ENCODE peak calls at places on chromosomes 13 and 19, in seven cellular contexts. One of them, this sample, is unnamed.

GRCh38 chr19:4063369-4064072 is 3.2 kb downstream of the ZBTB7A start:
- DNase-seq in fibroblast of the aortic adventitia: no peak
- DNase-seq in SK-N-SH: no peak
- DNase-seq in fibroblast of villous mesenchyme: no peak
- DNase-seq in AG09309: no peak
- DNase-seq in A549: no peak
- DNase-seq in transverse colon: peak; percentile 61
- DNase-seq in this sample: no peak

GRCh38 chr13:111916201-111916600 is 150.7 kb upstream of the SOX1 start:
- DNase-seq in fibroblast of the aortic adventitia: no peak
- DNase-seq in SK-N-SH: no peak
- DNase-seq in fibroblast of villous mesenchyme: no peak
- DNase-seq in AG09309: no peak
- DNase-seq in A549: no peak
- DNase-seq in transverse colon: no peak
- DNase-seq in this sample: no peak

GRCh38 chr19:39237200-39238184 is 7.3 kb downstream of the IFNL3 start:
- DNase-seq in fibroblast of the aortic adventitia: no peak
- DNase-seq in SK-N-SH: no peak
- DNase-seq in fibroblast of villous mesenchyme: no peak
- DNase-seq in AG09309: no peak
- DNase-seq in A549: no peak
- DNase-seq in transverse colon: peak; percentile 74
- DNase-seq in this sample: no peak

GRCh38 chr13:78323848-78324247 is 279.5 kb downstream of the POU4F1 start:
- DNase-seq in fibroblast of the aortic adventitia: no peak
- DNase-seq in SK-N-SH: no peak
- DNase-seq in fibroblast of villous mesenchyme: no peak
- DNase-seq in AG09309: no peak
- DNase-seq in A549: no peak
- DNase-seq in transverse colon: no peak
- DNase-seq in this sample: peak; percentile 9

GRCh38 chr19:54137913-54138776 is 583 bp downstream of the CNOT3 start:
- DNase-seq in fibroblast of the aortic adventitia: no peak
- DNase-seq in SK-N-SH: peak; percentile 75
- DNase-seq in fibroblast of villous mesenchyme: no peak
- DNase-seq in AG09309: no peak
- DNase-seq in A549: no peak
- DNase-seq in transverse colon: peak; percentile 43
- DNase-seq in this sample: no peak

GRCh38 chr13:30985637-30986205 is 53.3 kb downstream of the TEX26 start:
- DNase-seq in fibroblast of the aortic adventitia: peak; percentile 66
- DNase-seq in SK-N-SH: no peak
- DNase-seq in fibroblast of villous mesenchyme: peak; percentile 74
- DNase-seq in AG09309: no peak
- DNase-seq in A549: no peak
- DNase-seq in transverse colon: no peak
- DNase-seq in this sample: peak; percentile 42

GRCh38 chr13:84605927-84606326 is 723.7 kb upstream of the SLITRK1 start:
- DNase-seq in fibroblast of the aortic adventitia: no peak
- DNase-seq in SK-N-SH: no peak
- DNase-seq in fibroblast of villous mesenchyme: no peak
- DNase-seq in AG09309: no peak
- DNase-seq in A549: no peak
- DNase-seq in transverse colon: no peak
- DNase-seq in this sample: no peak

GRCh38 chr19:9865732-9866627 is 30.9 kb downstream of the PIN1 start:
- DNase-seq in fibroblast of the aortic adventitia: no peak
- DNase-seq in SK-N-SH: no peak
- DNase-seq in fibroblast of villous mesenchyme: no peak
- DNase-seq in AG09309: no peak
- DNase-seq in A549: no peak
- DNase-seq in transverse colon: no peak
- DNase-seq in this sample: no peak

GRCh38 chr19:4806384-4806783 is 14.8 kb downstream of the FEM1A start:
- DNase-seq in fibroblast of the aortic adventitia: no peak
- DNase-seq in SK-N-SH: no peak
- DNase-seq in fibroblast of villous mesenchyme: no peak
- DNase-seq in AG09309: no peak
- DNase-seq in A549: no peak
- DNase-seq in transverse colon: no peak
- DNase-seq in this sample: no peak

GRCh38 chr13:112066624-112067004 is 335 bp upstream of the SOX1 start:
- DNase-seq in fibroblast of the aortic adventitia: no peak
- DNase-seq in SK-N-SH: peak; percentile 49
- DNase-seq in fibroblast of villous mesenchyme: peak; percentile 3
- DNase-seq in AG09309: no peak
- DNase-seq in A549: no peak
- DNase-seq in transverse colon: peak; percentile 45
- DNase-seq in this sample: no peak

GRCh38 chr13:19083340-19083739 is 98.3 kb downstream of the TUBA3C start:
- DNase-seq in fibroblast of the aortic adventitia: no peak
- DNase-seq in SK-N-SH: no peak
- DNase-seq in fibroblast of villous mesenchyme: no peak
- DNase-seq in AG09309: no peak
- DNase-seq in A549: no peak
- DNase-seq in transverse colon: no peak
- DNase-seq in this sample: no peak

GRCh38 chr19:44848805-44849457 is 2.8 kb downstream of the NECTIN2 start:
- DNase-seq in fibroblast of the aortic adventitia: no peak
- DNase-seq in SK-N-SH: peak; percentile 47
- DNase-seq in fibroblast of villous mesenchyme: peak; percentile 29
- DNase-seq in AG09309: no peak
- DNase-seq in A549: no peak
- DNase-seq in transverse colon: no peak
- DNase-seq in this sample: no peak

GRCh38 chr13:41985788-41986508 is 25.0 kb upstream of the VWA8 start:
- DNase-seq in fibroblast of the aortic adventitia: peak; percentile 67
- DNase-seq in SK-N-SH: peak; percentile 31
- DNase-seq in fibroblast of villous mesenchyme: peak; percentile 91
- DNase-seq in AG09309: no peak
- DNase-seq in A549: no peak
- DNase-seq in transverse colon: no peak
- DNase-seq in this sample: peak; percentile 31

DNA sequence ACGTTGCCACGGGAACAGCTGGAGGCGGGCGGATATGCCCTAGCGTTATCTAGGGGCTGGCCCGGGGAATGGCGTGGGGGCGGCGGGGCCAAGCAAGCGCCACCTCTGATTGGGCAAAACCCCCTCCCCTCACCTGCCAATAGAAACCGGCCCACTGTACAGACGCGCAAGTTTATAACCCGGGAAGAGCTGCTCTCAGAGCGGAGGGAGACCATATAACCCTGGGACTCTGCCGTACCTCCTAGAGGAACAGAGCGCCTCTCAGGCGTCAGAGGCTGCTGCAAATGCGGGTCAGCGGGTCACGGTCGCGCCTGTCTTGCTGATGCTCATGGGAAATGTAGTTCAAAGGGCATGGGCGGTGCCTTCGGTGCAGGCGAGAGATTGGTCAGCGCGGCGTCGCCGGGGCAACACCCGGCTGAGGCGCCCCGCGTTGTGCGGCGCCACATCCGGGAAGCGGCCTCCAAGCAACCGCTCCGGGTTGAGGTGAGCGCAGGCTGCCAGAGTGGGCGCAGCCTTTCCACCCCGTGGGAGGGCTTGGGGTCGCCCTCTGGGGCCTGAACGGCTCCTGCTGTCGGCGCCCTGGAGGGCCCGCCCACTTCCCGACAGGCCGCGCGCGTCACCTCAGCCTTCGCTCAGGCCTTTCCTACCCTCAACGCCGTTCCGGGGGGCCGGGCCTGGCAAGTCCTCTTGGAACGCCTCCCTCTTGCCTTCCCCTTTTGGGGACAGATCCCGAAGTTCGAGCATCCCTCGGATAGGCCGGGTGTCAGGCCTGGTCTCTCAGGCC is at the start of gene ZNF446:
- DNase-seq in fibroblast of the aortic adventitia: peak; percentile 97
- DNase-seq in SK-N-SH: peak; percentile 94
- DNase-seq in fibroblast of villous mesenchyme: peak; percentile 97
- DNase-seq in AG09309: peak; percentile 84
- DNase-seq in A549: peak; percentile 99
- DNase-seq in transverse colon: peak; percentile 97
- DNase-seq in this sample: peak; percentile 98
- TF ChIP-seq CTCF in fibroblast of the aortic adventitia: no peak
- TF ChIP-seq CTCF in SK-N-SH: no peak
- TF ChIP-seq CTCF in fibroblast of villous mesenchyme: no peak
- TF ChIP-seq CTCF in AG09309: no peak
- TF ChIP-seq CTCF in A549: no peak
- TF ChIP-seq CTCF in transverse colon: no peak
- TF ChIP-seq CTCF in this sample: no peak

GRCh38 chr13:25170554-25171107 is 1.5 kb downstream of the AMER2 start:
- DNase-seq in fibroblast of the aortic adventitia: no peak
- DNase-seq in SK-N-SH: peak; percentile 50
- DNase-seq in fibroblast of villous mesenchyme: no peak
- DNase-seq in AG09309: no peak
- DNase-seq in A549: no peak
- DNase-seq in transverse colon: no peak
- DNase-seq in this sample: peak; percentile 4

GRCh38 chr13:25171517-25172302 is at the start of gene AMER2:
- DNase-seq in fibroblast of the aortic adventitia: peak; percentile 4
- DNase-seq in SK-N-SH: peak; percentile 75
- DNase-seq in fibroblast of villous mesenchyme: peak; percentile 17
- DNase-seq in AG09309: no peak
- DNase-seq in A549: no peak
- DNase-seq in transverse colon: peak; percentile 11
- DNase-seq in this sample: peak; percentile 8

GRCh38 chr13:25174304-25174703 is 2.2 kb upstream of the AMER2 start:
- DNase-seq in fibroblast of the aortic adventitia: no peak
- DNase-seq in SK-N-SH: no peak
- DNase-seq in fibroblast of villous mesenchyme: no peak
- DNase-seq in AG09309: no peak
- DNase-seq in A549: no peak
- DNase-seq in transverse colon: no peak
- DNase-seq in this sample: no peak

GRCh38 chr13:25171170-25171516 is 945 bp downstream of the AMER2 start:
- DNase-seq in fibroblast of the aortic adventitia: no peak
- DNase-seq in SK-N-SH: no peak
- DNase-seq in fibroblast of villous mesenchyme: no peak
- DNase-seq in AG09309: no peak
- DNase-seq in A549: no peak
- DNase-seq in transverse colon: no peak
- DNase-seq in this sample: no peak

DNA sequence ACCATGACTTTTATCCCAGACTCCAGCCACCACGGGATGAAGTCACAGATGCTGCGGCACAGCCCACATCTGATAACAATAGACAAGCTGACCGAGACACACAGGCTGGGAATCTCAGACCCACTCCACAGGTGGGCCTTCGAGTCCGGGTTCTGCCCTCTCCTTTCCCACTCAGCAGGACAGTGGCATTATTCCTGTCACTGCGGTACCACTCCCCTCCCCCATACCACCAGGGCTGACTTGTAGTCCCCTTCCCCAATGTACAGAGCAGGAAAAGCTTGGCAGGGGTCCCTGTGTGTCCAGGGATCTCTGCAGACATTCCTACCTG is 179 bp upstream of the AMER2 start:
- DNase-seq in fibroblast of the aortic adventitia: no peak
- DNase-seq in SK-N-SH: peak; percentile 25
- DNase-seq in fibroblast of villous mesenchyme: no peak
- DNase-seq in AG09309: no peak
- DNase-seq in A549: no peak
- DNase-seq in transverse colon: no peak
- DNase-seq in this sample: no peak
- H3K4me3 ChIP-seq in fibroblast of the aortic adventitia: no peak overlapping the region
- H3K4me3 ChIP-seq in SK-N-SH: no peak overlapping the region
- H3K4me3 ChIP-seq in fibroblast of villous mesenchyme: no peak overlapping the region
- H3K4me3 ChIP-seq in AG09309: no peak overlapping the region
- H3K4me3 ChIP-seq in A549: no peak overlapping the region
- H3K4me3 ChIP-seq in transverse colon: no peak overlapping the region
- H3K4me3 ChIP-seq in this sample: no peak overlapping the region

DNA sequence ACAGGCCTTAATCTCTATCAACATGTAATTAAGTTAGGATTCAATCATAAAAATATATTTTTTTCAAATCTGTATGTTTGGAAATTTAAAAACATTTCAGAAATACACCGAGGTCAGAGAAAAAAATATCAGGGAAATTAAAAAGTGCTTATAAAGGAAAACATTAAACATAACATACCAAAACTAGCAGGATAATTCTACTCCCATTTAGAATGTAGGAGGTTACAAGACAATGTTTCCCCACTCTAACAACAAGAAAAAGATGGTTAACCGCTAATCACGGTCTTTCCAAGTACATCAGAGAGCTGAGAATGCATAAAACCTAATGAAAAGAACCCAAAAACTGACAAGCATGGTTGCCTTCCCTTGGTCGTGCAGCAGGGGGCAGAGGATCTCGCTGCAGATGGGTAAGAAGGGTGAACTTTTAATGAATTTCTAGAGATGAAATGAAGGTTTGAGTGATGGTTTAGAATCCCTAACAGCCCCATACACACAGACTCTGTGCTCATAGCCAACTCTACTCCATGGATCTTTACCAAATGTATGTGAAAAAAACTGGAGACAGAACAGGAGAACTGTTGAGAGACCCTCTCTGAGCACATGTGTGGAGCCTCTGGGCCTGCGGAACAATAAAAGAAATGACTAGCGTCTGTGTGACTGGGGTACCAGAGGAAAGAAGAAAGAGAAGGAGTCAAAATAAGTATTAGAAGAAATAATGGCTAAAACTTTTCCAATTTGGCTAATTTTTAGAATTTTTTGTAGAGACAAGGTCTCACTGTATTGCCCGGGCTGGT is 51.3 kb upstream of the LSM14A start:
- DNase-seq in fibroblast of the aortic adventitia: peak; percentile 60
- DNase-seq in SK-N-SH: peak; percentile 65
- DNase-seq in fibroblast of villous mesenchyme: peak; percentile 66
- DNase-seq in AG09309: no peak
- DNase-seq in A549: peak; percentile 87
- DNase-seq in transverse colon: no peak
- DNase-seq in this sample: peak; percentile 79
- TF ChIP-seq CTCF in fibroblast of the aortic adventitia: peak; percentile 93
- TF ChIP-seq CTCF in SK-N-SH: peak; percentile 70
- TF ChIP-seq CTCF in fibroblast of villous mesenchyme: peak; percentile 97
- TF ChIP-seq CTCF in AG09309: peak; percentile 87
- TF ChIP-seq CTCF in A549: peak; percentile 85
- TF ChIP-seq CTCF in transverse colon: peak; percentile 54
- TF ChIP-seq CTCF in this sample: peak; percentile 97

DNA sequence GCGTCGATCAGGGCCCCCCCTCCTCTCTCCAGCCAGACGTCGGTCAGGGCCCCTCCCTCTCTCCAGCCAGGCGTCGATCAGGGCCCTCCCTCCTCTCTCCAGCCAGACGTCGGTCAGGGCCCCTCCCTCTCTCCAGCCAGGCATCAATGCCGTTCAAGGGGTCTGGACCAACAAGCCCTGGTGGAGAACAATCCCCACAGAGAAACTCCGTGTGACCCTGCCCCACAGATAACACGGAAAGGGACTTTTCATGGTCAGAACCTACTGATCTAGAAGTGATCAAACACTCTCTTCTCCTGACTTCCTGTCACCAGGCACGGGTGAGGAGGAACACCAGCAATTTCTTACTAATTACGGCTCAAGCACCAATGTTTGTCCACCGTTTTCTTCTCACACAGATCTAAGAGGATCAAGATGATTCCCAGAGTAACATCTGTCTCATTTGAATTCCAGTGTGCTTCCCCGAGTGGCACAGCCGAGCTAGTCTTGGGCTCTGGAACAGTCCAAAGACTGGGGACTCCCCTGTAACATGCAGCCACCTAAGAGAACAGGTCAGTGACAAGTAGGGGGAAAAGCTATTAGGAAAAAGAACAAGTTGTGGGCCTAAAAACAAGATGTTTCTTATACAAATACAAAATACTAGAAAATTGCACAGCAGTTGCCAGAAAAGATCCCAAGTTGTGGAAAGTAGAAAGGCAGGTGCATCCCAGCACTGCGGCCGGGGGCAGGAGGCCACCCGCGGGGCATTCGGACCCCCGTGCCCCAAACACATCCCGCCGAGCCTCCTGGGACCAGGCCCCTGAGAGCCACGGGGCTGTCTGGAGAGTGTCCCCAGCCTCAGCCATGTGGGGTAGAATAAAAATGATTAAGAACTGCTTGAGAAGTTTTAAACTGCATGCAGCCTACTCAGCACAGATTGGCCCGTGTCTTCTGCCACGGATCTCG is 11.7 kb downstream of the RASA3 start:
- DNase-seq in fibroblast of the aortic adventitia: no peak
- DNase-seq in SK-N-SH: peak; percentile 68
- DNase-seq in fibroblast of villous mesenchyme: peak; percentile 45
- DNase-seq in AG09309: no peak
- DNase-seq in A549: no peak
- DNase-seq in transverse colon: no peak
- DNase-seq in this sample: no peak
- H3K4me3 ChIP-seq in fibroblast of the aortic adventitia: no peak overlapping the region
- H3K4me3 ChIP-seq in SK-N-SH: no peak overlapping the region
- H3K4me3 ChIP-seq in fibroblast of villous mesenchyme: no peak overlapping the region
- H3K4me3 ChIP-seq in AG09309: no peak overlapping the region
- H3K4me3 ChIP-seq in A549: no peak overlapping the region
- H3K4me3 ChIP-seq in transverse colon: no peak overlapping the region
- H3K4me3 ChIP-seq in this sample: no peak overlapping the region